ENCODE peak calls at places on chromosomes 12 and 14, in ten cellular contexts. X, W, M, S, P, A, H, I, D and J are unnamed samples.

GRCh38 chr12:120327593-120327992 is at the start of gene PLA2G1B:
- DNase-seq in X (no peak), W (no peak), M (no peak), S (no peak), P (no peak), A (no peak), H (peak; percentile 9), I (peak; percentile 85), D (no peak), J (no peak)

GRCh38 chr14:91372680-91373495 is 44.7 kb downstream of the CCDC88C start:
- DNase-seq in X (no peak), W (no peak), M (no peak), S (peak; percentile 59), P (no peak), A (no peak), H (peak; percentile 47), I (no peak), D (peak; percentile 24), J (no peak)

GRCh38 chr12:6996040-6996441 is 22.2 kb downstream of the LPCAT3 start:
- DNase-seq in X (no peak), W (no peak), M (no peak), S (no peak), P (peak; percentile 79), A (peak; percentile 15), H (no peak), I (no peak), D (peak; percentile 55), J (no peak)

GRCh38 chr14:89429206-89430091 is 12.4 kb upstream of the FOXN3 start:
- DNase-seq in X (no peak), W (no peak), M (no peak), S (peak; percentile 85), P (no peak), A (no peak), H (peak; percentile 34), I (no peak), D (no peak), J (no peak)

GRCh38 chr12:2535583-2536187 is 259.1 kb upstream of the FKBP4 start:
- DNase-seq in X (no peak), W (no peak), M (no peak), S (no peak), P (peak; percentile 24), A (no peak), H (no peak), I (no peak), D (peak; percentile 8), J (no peak)

GRCh38 chr12:46217686-46218508 is 50.9 kb downstream of the SLC38A1 start:
- DNase-seq in X (no peak), W (no peak), M (no peak), S (peak; percentile 75), P (no peak), A (no peak), H (no peak), I (no peak), D (no peak), J (peak; percentile 88)

GRCh38 chr12:105773501-105773900 is 365.3 kb downstream of the NUAK1 start:
- DNase-seq in X (no peak), W (no peak), M (no peak), S (no peak), P (no peak), A (no peak), H (no peak), I (no peak), D (no peak), J (no peak)

GRCh38 chr12:106736051-106736957 is 38.2 kb upstream of the RIC8B start:
- DNase-seq in X (no peak), W (no peak), M (no peak), S (peak; percentile 29), P (no peak), A (no peak), H (no peak), I (no peak), D (peak; percentile 49), J (no peak)

GRCh38 chr14:51396222-51396815 is 156.3 kb downstream of the TMX1 start:
- DNase-seq in X (no peak), W (no peak), M (no peak), S (no peak), P (peak; percentile 97), A (peak; percentile 91), H (no peak), I (no peak), D (peak; percentile 97), J (no peak)

GRCh38 chr12:12784911-12785814 is at the start of gene APOLD1:
- DNase-seq in X (peak; percentile 70), W (no peak), M (no peak), S (peak; percentile 32), P (no peak), A (no peak), H (no peak), I (no peak), D (no peak), J (no peak)

GRCh38 chr12:106582661-106583577 is at the start of gene RFX4:
- DNase-seq in X (peak; percentile 44), W (no peak), M (no peak), S (no peak), P (no peak), A (no peak), H (no peak), I (no peak), D (no peak), J (no peak)

GRCh38 chr12:87382959-87383591 is 646.1 kb downstream of the C12orf50 start:
- DNase-seq in X (no peak), W (no peak), M (no peak), S (no peak), P (no peak), A (no peak), H (no peak), I (no peak), D (no peak), J (no peak)

GRCh38 chr12:30437044-30437443 is 258.6 kb downstream of the IPO8 start:
- DNase-seq in X (no peak), W (no peak), M (no peak), S (no peak), P (peak; percentile 29), A (no peak), H (no peak), I (no peak), D (no peak), J (no peak)

GRCh38 chr12:117120787-117121186 is 21.6 kb upstream of the TESC start:
- DNase-seq in X (no peak), W (no peak), M (no peak), S (no peak), P (no peak), A (no peak), H (no peak), I (no peak), D (no peak), J (no peak)

GRCh38 chr14:33493329-33493728 is 457.5 kb downstream of the EGLN3 start:
- DNase-seq in X (no peak), W (no peak), M (no peak), S (no peak), P (no peak), A (no peak), H (no peak), I (no peak), D (no peak), J (no peak)

GRCh38 chr14:69044965-69045555 is 66.0 kb upstream of the ACTN1 start:
- DNase-seq in X (peak; percentile 46), W (peak; percentile 54), M (no peak), S (no peak), P (no peak), A (no peak), H (no peak), I (no peak), D (no peak), J (no peak)

GRCh38 chr14:100640481-100641273 is 53.5 kb upstream of the BEGAIN start:
- DNase-seq in X (no peak), W (no peak), M (peak; percentile 24), S (peak; percentile 91), P (no peak), A (peak; percentile 42), H (peak; percentile 68), I (no peak), D (peak; percentile 78), J (peak; percentile 62)

GRCh38 chr14:73216035-73216434 is 21.3 kb upstream of the PAPLN start:
- DNase-seq in X (no peak), W (no peak), M (no peak), S (no peak), P (no peak), A (no peak), H (no peak), I (no peak), D (no peak), J (no peak)

GRCh38 chr12:51722387-51722786 is 126.1 kb downstream of the FIGNL2 start:
- DNase-seq in X (no peak), W (no peak), M (no peak), S (no peak), P (no peak), A (no peak), H (no peak), I (no peak), D (no peak), J (no peak)

GRCh38 chr12:12645485-12645884 is 33.8 kb downstream of the CREBL2 start:
- DNase-seq in X (peak; percentile 64), W (no peak), M (no peak), S (peak; percentile 47), P (no peak), A (no peak), H (peak; percentile 48), I (no peak), D (no peak), J (no peak)

GRCh38 chr12:131499160-131499863 is 211.6 kb upstream of the SFSWAP start:
- DNase-seq in X (no peak), W (no peak), M (no peak), S (no peak), P (no peak), A (no peak), H (no peak), I (no peak), D (no peak), J (no peak)

GRCh38 chr12:9024512-9024911 is 35.2 kb downstream of the KLRG1 start:
- DNase-seq in X (no peak), W (no peak), M (no peak), S (no peak), P (no peak), A (no peak), H (no peak), I (no peak), D (no peak), J (no peak)

GRCh38 chr14:72104011-72104613 is 171.9 kb downstream of the RGS6 start:
- DNase-seq in X (peak; percentile 77), W (no peak), M (no peak), S (peak; percentile 62), P (no peak), A (no peak), H (peak; percentile 21), I (no peak), D (peak; percentile 32), J (no peak)

GRCh38 chr12:49945394-49946080 is 5.0 kb upstream of the AQP2 start:
- DNase-seq in X (peak; percentile 92), W (peak; percentile 87), M (peak; percentile 51), S (peak; percentile 93), P (peak; percentile 78), A (peak; percentile 20), H (peak; percentile 89), I (no peak), D (peak; percentile 83), J (peak; percentile 1)

GRCh38 chr14:45679852-45680251 is 426.9 kb upstream of the MIS18BP1 start:
- DNase-seq in X (no peak), W (no peak), M (no peak), S (no peak), P (peak; percentile 77), A (peak; percentile 60), H (no peak), I (no peak), D (peak; percentile 91), J (no peak)

GRCh38 chr14:75147423-75148071 is 20.7 kb upstream of the NEK9 start:
- DNase-seq in X (peak; percentile 72), W (peak; percentile 71), M (no peak), S (peak; percentile 19), P (peak; percentile 23), A (peak; percentile 62), H (no peak), I (peak; percentile 73), D (no peak), J (no peak)

GRCh38 chr12:64178122-64178521 is 44.0 kb downstream of the KICS2 start:
- DNase-seq in X (no peak), W (no peak), M (no peak), S (no peak), P (peak; percentile 73), A (peak; percentile 85), H (no peak), I (no peak), D (peak; percentile 76), J (no peak)

GRCh38 chr14:49250109-49250508 is 336.1 kb downstream of the RPS29 start:
- DNase-seq in X (no peak), W (no peak), M (no peak), S (no peak), P (no peak), A (no peak), H (no peak), I (no peak), D (peak; percentile 79), J (no peak)